ENCODE peak calls at places on chromosomes 16 and 17, in ten cellular contexts. E, R, Z, V, A, C, K, J, S and D are unnamed samples.

GRCh38 chr16:81567087-81567486 is 122.5 kb downstream of the CMIP start:
- DNase-seq in K (no peak), S (no peak), Z (no peak), R (no peak), J (no peak), C (no peak), A (no peak), E (no peak), V (no peak), D (no peak)

GRCh38 chr17:29112780-29113295 is 67.4 kb downstream of the MYO18A start:
- DNase-seq in K (no peak), V (no peak), S (no peak), E (no peak), C (peak; percentile 61), A (no peak), J (no peak), Z (no peak), R (no peak), D (no peak)

GRCh38 chr16:61937646-61938045 is 98.6 kb downstream of the CDH8 start:
- DNase-seq in E (no peak), A (no peak), R (no peak), J (no peak), C (no peak), V (no peak), S (no peak), Z (no peak), K (no peak), D (no peak)

GRCh38 chr16:52912565-52913173 is 140.0 kb downstream of the CHD9NB start:
- DNase-seq in Z (peak; percentile 36), S (peak; percentile 66), E (peak; percentile 41), K (no peak), R (peak; percentile 1), A (no peak), C (peak; percentile 38), J (peak; percentile 64), V (peak; percentile 79), D (peak; percentile 45)

GRCh38 chr16:68351991-68352431 is 41.2 kb downstream of the PRMT7 start:
- DNase-seq in E (no peak), J (no peak), K (no peak), Z (no peak), V (no peak), S (no peak), C (no peak), A (no peak), R (no peak), D (no peak)

GRCh38 chr17:57924677-57925076 is 30.5 kb downstream of the CUEDC1 start:
- DNase-seq in C (peak; percentile 58), V (peak; percentile 69), K (no peak), A (no peak), E (no peak), S (no peak), J (no peak), R (no peak), Z (no peak), D (peak; percentile 60)

GRCh38 chr17:978110-979093 is 1.2 kb downstream of the NXN start:
- DNase-seq in R (no peak), K (peak; percentile 72), V (no peak), S (peak; percentile 44), A (no peak), J (no peak), Z (peak; percentile 37), C (peak; percentile 41), E (no peak), D (no peak)

GRCh38 chr17:40319651-40320550 is 10.9 kb downstream of the RARA start:
- DNase-seq in R (no peak), A (peak; percentile 83), S (no peak), C (no peak), J (peak; percentile 35), K (no peak), Z (peak; percentile 45), V (no peak), E (peak; percentile 43), D (no peak)

GRCh38 chr17:5203178-5203907 is 11.7 kb upstream of the ZNF594 start:
- DNase-seq in R (no peak), C (no peak), V (no peak), Z (no peak), S (no peak), K (no peak), J (no peak), E (no peak), A (no peak), D (no peak)

DNA sequence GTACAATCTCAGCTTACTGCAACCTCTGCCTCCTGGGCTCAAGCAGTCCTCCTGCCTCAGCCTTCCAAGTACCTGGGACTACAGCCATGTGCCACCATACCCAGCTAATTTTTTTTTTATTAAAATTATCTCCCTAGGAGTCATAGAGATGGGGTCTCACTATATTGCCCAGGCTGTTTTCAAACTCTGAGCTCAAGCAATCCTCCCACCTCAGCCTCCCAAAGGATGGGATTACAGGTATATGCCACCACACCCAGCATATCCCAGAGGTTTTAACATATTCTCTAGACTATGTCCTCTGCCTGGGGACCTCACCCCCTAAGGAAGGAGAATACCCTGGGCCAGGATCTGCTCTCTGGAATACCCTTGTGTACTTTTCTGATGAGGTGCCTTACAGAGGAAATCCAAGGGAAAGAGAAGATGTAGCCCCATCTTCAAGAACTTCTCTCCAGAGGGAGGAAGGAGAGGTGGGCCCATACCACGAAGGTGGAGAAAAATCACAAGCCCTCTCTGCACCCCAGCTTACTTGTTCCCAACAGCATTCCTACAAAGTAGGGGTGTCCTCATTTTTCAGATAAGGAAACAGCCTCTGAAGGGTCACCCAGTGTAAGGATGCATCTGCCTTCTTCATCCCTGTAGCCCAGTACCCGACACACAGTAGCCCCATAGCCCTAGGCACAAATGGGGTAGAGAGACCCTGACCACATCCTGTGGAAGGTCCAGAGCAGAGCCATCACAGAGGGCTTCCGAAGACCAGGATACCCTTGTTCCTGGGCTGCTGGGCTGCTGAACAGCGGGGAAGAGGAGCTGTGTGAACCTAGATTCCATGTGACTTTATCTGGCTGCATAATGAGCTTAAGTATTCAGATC is 151.6 kb downstream of the SOCS1 start:
- DNase-seq in C (no peak), E (no peak), S (no peak), J (no peak), Z (no peak), A (no peak), K (no peak), R (no peak), V (no peak), D (no peak)
- H3K4me3 ChIP-seq in C (no peak overlapping the region), E (peak overlapping the region; percentile 6), S (no peak overlapping the region), J (no peak overlapping the region), Z (no peak overlapping the region), A (peak overlapping the region; percentile 59), K (no peak overlapping the region), R (no peak overlapping the region), V (no peak overlapping the region), D (no peak overlapping the region)

DNA sequence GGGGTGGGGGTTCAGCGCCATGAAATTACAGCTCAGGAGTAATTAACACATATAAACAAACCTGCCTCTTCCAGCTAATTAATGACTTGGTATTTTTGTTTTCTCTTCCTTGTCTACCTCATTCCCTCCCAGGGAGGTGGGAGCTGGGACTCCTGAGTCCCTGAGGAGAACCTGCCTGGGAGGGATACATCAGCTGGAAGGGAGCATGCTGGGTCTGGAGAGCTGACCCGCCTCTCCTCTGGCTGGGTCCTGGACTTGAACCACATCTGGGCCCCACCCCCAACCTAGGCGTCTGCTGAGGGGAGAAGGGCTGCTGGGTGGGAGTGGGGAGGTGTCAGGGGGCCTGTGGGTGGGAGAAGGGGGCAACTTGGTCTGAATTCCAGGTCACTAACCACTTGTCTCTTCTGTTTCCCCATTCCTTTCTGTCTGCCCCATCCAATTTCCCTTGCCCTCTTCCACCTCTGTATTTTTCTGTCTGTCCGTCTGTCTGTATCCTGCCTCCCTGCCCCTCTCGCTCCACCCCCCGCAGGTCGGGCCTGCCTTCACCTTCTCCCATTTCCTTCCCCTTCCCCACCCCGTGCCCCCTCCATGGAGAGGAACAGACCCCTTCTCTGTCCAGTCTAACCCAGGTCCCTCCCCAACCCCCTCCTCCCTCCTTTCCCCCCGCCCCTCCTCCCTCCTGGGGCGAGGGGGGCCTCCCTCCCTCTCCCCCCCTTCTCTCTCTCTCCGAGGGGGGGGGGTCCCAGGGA is at the start of gene NLGN2:
- DNase-seq in S (no peak), V (no peak), A (no peak), R (no peak), K (no peak), Z (no peak), J (no peak), E (no peak), C (no peak), D (no peak)
- H3K4me3 ChIP-seq in S (no peak within 1 kb of the TSS), V (no peak within 1 kb of the TSS), A (no peak within 1 kb of the TSS), R (peak within 1 kb of the TSS; percentile 36), K (no peak within 1 kb of the TSS), Z (no peak within 1 kb of the TSS), J (no peak within 1 kb of the TSS), E (no peak within 1 kb of the TSS), C (no peak within 1 kb of the TSS), D (no peak within 1 kb of the TSS)

GRCh38 chr16:14309001-14309886 is 238.1 kb downstream of the MRTFB start:
- DNase-seq in S (peak; percentile 31), C (no peak), R (no peak), J (peak; percentile 91), E (no peak), Z (no peak), A (no peak), V (no peak), K (no peak), D (peak; percentile 88)
- H3K4me3 ChIP-seq in S (peak overlapping the region; percentile 5), C (no peak overlapping the region), R (peak overlapping the region; percentile 16), J (peak overlapping the region; percentile 8), E (no peak overlapping the region), Z (no peak overlapping the region), A (peak overlapping the region; percentile 38), V (no peak overlapping the region), K (no peak overlapping the region), D (peak overlapping the region; percentile 54)

GRCh38 chr16:75263963-75264445 is 12.6 kb upstream of the BCAR1 start:
- DNase-seq in S (no peak), E (no peak), A (no peak), Z (no peak), R (no peak), C (peak; percentile 41), V (no peak), J (no peak), K (peak; percentile 75), D (no peak)
- H3K4me3 ChIP-seq in S (peak overlapping the region; percentile 95), E (no peak overlapping the region), A (no peak overlapping the region), Z (peak overlapping the region; percentile 99), R (peak overlapping the region; percentile 81), C (peak overlapping the region; percentile 81), V (peak overlapping the region; percentile 97), J (peak overlapping the region; percentile 96), K (no peak overlapping the region), D (no peak overlapping the region)